ENCODE peak calls at places on chromosome 2, in seven cellular contexts. A is HepG2, Y is HCT116, S is H1, I is SK-N-SH, P is K562, W is GM12878. Z is an unnamed sample.

GRCh38 chr2:85819811-85820510 is 66.2 kb downstream of the ATOH8 start:
- DNase-seq in A (no peak), Y (no peak), S (no peak), I (no peak), P (no peak), W (no peak), Z (no peak)

GRCh38 chr2:183610724-183611123 is 486.5 kb downstream of the NUP35 start:
- DNase-seq in A (no peak), Y (no peak), S (no peak), I (no peak), P (no peak), W (no peak), Z (peak)

GRCh38 chr2:2590796-2591541 is 259.9 kb upstream of the MYT1L start:
- DNase-seq in A (no peak), Y (no peak), S (no peak), I (no peak), P (no peak), W (no peak), Z (no peak)

GRCh38 chr2:171160119-171160629 is 519 bp downstream of the TLK1 start:
- DNase-seq in A (peak), Y (peak), S (no peak), I (peak), P (peak), W (no peak), Z (peak)

GRCh38 chr2:41313082-41313481 is 734.7 kb upstream of the PKDCC start:
- DNase-seq in A (no peak), Y (no peak), S (no peak), I (no peak), P (no peak), W (no peak), Z (no peak)

GRCh38 chr2:46569061-46569560 is 89.7 kb downstream of the TMEM247 start:
- DNase-seq in A (no peak), Y (no peak), S (no peak), I (no peak), P (no peak), W (peak), Z (no peak)

GRCh38 chr2:26820932-26821331 is 27.0 kb upstream of the DPYSL5 start:
- DNase-seq in A (no peak), Y (no peak), S (no peak), I (no peak), P (no peak), W (no peak), Z (no peak)

GRCh38 chr2:6556755-6557154 is 309.0 kb downstream of the CMPK2 start:
- DNase-seq in A (peak), Y (peak), S (no peak), I (no peak), P (no peak), W (no peak), Z (peak)

GRCh38 chr2:236661064-236661761 is 91.6 kb downstream of the ACKR3 start:
- DNase-seq in A (no peak), Y (no peak), S (peak), I (no peak), P (no peak), W (no peak), Z (peak)

GRCh38 chr2:10079931-10080535 is at the start of gene CYS1:
- DNase-seq in A (no peak), Y (no peak), S (no peak), I (peak), P (peak), W (no peak), Z (no peak)

GRCh38 chr2:239824051-239824694 is 201.0 kb downstream of the NDUFA10 start:
- DNase-seq in A (peak), Y (peak), S (peak), I (peak), P (peak), W (no peak), Z (peak)

GRCh38 chr2:240149943-240150784 is 9.7 kb upstream of the OTOS start:
- DNase-seq in A (peak), Y (peak), S (no peak), I (peak), P (peak), W (no peak), Z (peak)

GRCh38 chr2:44100351-44100750 is 68.3 kb upstream of the PPM1B start:
- DNase-seq in A (peak), Y (peak), S (no peak), I (no peak), P (no peak), W (no peak), Z (no peak)

GRCh38 chr2:237904806-237905599 is 45.6 kb downstream of the RAMP1 start:
- DNase-seq in A (no peak), Y (no peak), S (no peak), I (no peak), P (peak), W (peak), Z (no peak)

GRCh38 chr2:74850816-74851566 is 17.1 kb downstream of the HK2 start:
- DNase-seq in A (no peak), Y (no peak), S (no peak), I (no peak), P (no peak), W (no peak), Z (no peak)

GRCh38 chr2:20449501-20450200 is 2.8 kb downstream of the RHOB start:
- DNase-seq in A (peak), Y (no peak), S (no peak), I (no peak), P (no peak), W (no peak), Z (no peak)
- H3K9ac ChIP-seq in A (peak), Y (no peak), S (no peak), I (peak), P (no peak), W (no peak), Z (no peak)

DNA sequence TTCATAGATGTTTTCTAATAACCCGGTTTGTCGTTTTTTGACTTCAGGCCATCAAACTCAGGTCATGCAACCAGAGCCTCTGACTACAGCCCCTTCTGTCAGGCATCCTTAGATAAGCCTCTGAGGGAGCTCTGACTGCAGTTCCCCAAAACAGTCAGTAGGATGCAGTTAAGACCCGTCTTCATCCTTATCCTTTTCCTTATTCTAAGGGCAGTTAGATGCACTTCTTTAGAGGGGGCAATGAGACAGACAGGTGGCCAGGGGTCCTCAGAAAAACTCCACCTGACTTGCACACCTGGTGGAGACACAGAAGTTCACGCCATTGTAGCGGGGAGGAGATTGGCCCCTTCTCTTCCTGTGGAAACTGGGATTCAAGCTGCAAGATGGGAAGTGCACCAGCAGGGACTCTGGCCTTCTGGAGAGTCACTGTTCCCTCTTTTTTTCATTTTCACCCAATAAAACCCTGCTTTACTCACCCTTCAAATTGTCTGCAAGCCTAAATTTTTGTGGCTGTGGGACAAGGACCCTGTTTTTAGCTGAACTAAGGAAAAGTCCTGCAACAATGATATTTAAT is 104.8 kb upstream of the TFPI start:
- DNase-seq in A (peak), Y (peak), S (peak), I (peak), P (no peak), W (no peak), Z (peak)
- TF ChIP-seq YY1 in A (no peak), Y (no peak), S (no peak), I (no peak), P (no peak), W (no peak), Z (no peak)

DNA sequence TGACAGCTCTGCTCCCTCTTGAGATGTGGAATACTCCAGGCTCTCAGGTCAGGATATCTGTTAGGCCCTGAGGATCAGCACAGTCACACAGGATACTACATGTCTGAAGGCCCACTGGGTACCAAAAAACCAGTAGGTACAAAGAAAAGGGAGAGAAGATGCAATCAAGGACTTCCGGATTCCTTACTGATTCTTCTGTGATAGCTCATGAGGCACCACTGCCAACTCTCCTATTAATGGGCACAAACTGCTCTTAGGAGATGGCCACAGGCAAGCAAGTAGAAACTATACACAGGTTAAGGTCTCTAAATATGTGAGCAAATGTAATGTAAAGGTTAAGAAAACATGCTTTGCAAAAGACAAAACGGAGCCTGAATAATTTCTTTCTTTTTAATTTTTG is 3.5 kb downstream of the TMEM127 start:
- DNase-seq in A (no peak), Y (no peak), S (no peak), I (no peak), P (no peak), W (no peak), Z (no peak)
- H3K9ac ChIP-seq in A (peak), Y (no peak), S (no peak), I (no peak), P (no peak), W (no peak), Z (no peak)

GRCh38 chr2:222082201-222082600 is 216.6 kb downstream of the PAX3 start:
- DNase-seq in A (no peak), Y (no peak), S (no peak), I (no peak), P (no peak), W (no peak), Z (no peak)

GRCh38 chr2:222074674-222075073 is 224.1 kb downstream of the PAX3 start:
- DNase-seq in A (no peak), Y (no peak), S (no peak), I (no peak), P (no peak), W (no peak), Z (peak)

DNA sequence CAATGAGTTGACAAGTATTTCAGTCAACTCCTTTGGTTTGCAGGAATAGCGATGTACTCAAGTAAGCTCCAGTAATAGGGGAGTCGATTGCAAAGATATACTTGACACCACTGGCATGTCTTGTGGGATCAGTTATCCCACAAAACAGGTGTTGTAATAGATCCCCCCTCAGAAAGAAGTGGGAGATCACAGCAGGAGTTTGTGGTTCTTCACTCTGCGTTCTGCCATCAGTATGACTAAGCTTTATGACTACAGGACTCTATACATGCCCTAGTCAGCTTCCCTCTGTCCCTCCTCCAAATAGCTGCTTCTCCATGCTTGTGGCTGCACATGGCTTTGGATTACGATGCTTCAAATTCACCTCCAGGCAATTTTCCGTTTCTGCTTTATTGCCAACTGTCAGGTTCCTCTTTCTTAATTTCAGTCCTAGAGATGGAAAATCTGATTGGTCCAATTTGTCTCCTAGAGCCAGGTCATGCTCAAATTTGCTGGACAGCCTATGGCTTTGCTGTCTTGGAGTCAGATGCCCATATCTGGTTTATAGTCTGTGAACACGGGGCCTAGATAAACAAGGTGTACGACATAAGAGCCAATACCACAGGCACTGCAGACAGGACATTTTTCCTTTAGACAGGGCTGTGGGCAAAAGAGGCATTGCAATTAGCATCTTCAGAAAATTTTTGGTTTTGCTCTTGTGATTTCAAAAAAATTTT is 221.7 kb downstream of the PAX3 start:
- DNase-seq in A (no peak), Y (no peak), S (no peak), I (no peak), P (no peak), W (no peak), Z (no peak)
- TF ChIP-seq YY1 in A (no peak), Y (no peak), S (no peak), I (no peak), P (no peak), W (no peak), Z (no peak)

DNA sequence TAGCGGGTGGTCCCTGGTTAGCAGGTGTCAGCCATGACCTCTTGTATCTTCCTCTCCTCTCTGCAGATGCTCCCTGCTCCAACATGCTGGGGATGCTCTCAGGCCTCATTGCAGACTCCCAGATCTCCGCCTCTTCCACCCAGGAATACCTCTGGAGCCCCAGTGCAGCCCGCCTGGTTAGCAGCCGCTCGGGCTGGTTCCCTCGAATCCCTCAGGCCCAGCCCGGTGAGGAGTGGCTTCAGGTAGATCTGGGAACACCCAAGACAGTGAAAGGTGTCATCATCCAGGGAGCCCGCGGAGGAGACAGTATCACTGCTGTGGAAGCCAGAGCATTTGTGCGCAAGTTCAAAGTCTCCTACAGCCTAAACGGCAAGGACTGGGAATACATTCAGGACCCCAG is 60.8 kb downstream of the NRP2 start:
- DNase-seq in A (no peak), Y (no peak), S (no peak), I (no peak), P (no peak), W (no peak), Z (no peak)
- H3K9ac ChIP-seq in A (no peak), Y (no peak), S (no peak), I (no peak), P (no peak), W (no peak), Z (no peak)

DNA sequence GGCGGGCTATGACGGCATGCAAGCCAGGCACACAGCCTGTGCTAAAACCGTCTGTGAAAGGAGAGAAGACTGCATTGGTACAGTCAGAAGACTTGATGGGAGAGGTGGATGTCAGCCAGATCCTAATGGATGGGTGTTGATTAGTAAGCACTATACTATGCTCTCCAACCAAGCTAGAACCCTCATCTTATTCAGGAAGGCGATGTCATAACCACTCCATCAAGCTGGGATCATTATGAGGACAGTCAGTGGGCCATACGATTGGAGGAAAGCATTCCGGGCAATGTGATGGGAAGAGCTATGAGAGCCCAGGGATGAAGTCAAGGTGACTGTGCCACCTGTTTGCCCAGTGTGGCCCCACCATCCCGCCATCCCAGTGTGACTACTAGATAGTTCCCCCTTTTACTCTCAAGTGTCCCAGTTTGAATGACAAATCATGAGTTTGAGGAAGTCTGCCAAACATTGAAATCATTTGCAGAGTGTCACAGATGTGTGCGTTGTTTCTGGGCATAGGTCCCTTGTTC is 66.4 kb downstream of the MRPS9 start:
- DNase-seq in A (no peak), Y (no peak), S (no peak), I (no peak), P (no peak), W (no peak), Z (no peak)
- TF ChIP-seq YY1 in A (no peak), Y (no peak), S (no peak), I (no peak), P (no peak), W (no peak), Z (no peak)

Z was measured in NT2/D1.